ENCODE peak calls at places on chromosomes 13 and 19, in nine cellular contexts. R is heart right ventricle; O is hepatocyte; N is tibial nerve; J is kidney; P is transverse colon; Q is CD8-positive, alpha-beta T cell; T is spleen; H is IMR-90. K is an unnamed sample. For H3K4me1, the result is how much of the 10 kb centered on the place peaks cover.

GRCh38 chr13:31962661-31963345 is 68.8 kb upstream of the FRY start:
- DNase-seq in R (no peak), O (no peak), N (no peak), J (no peak), P (no peak), Q (no peak), T (no peak), H (peak), K (no peak)

GRCh38 chr19:54515156-54515555 is 12.5 kb downstream of the LAIR2 start:
- DNase-seq in R (no peak), O (no peak), N (no peak), J (no peak), P (no peak), Q (no peak), T (no peak), H (no peak), K (no peak)

GRCh38 chr13:42064259-42064658 is 15.8 kb downstream of the DGKH start:
- DNase-seq in R (no peak), O (no peak), N (no peak), J (no peak), P (no peak), Q (no peak), T (no peak), H (peak), K (no peak)

GRCh38 chr13:34913040-34913439 is 29.0 kb upstream of the NBEA start:
- DNase-seq in R (no peak), O (peak), N (no peak), J (no peak), P (no peak), Q (no peak), T (no peak), H (no peak), K (no peak)

GRCh38 chr13:51328488-51328887 is 11.0 kb upstream of the SERPINE3 start:
- DNase-seq in R (no peak), O (peak), N (no peak), J (no peak), P (no peak), Q (no peak), T (no peak), H (no peak), K (no peak)

GRCh38 chr19:36939153-36939552 is 23.0 kb downstream of the ZNF568 start:
- DNase-seq in R (no peak), O (no peak), N (no peak), J (no peak), P (no peak), Q (no peak), T (no peak), H (no peak), K (no peak)

GRCh38 chr19:50174100-50174793 is 11.2 kb upstream of the IZUMO2 start:
- DNase-seq in R (no peak), O (no peak), N (no peak), J (no peak), P (no peak), Q (no peak), T (no peak), H (no peak), K (no peak)

GRCh38 chr19:4984448-4984990 is 15.6 kb downstream of the KDM4B start:
- DNase-seq in R (no peak), O (no peak), N (no peak), J (no peak), P (no peak), Q (no peak), T (no peak), H (no peak), K (no peak)

GRCh38 chr19:57667220-57667619 is 1.5 kb upstream of the ZSCAN4 start:
- DNase-seq in R (no peak), O (no peak), N (no peak), J (no peak), P (no peak), Q (no peak), T (no peak), H (no peak), K (no peak)

GRCh38 chr13:97346097-97346496 is 87.9 kb upstream of the RAP2A start:
- DNase-seq in R (no peak), O (no peak), N (no peak), J (no peak), P (no peak), Q (no peak), T (no peak), H (no peak), K (no peak)
- H3K4me3 ChIP-seq in R (no peak), O (no peak), N (no peak), J (no peak), P (no peak), Q (no peak), T (no peak), H (no peak), K (no peak)

DNA sequence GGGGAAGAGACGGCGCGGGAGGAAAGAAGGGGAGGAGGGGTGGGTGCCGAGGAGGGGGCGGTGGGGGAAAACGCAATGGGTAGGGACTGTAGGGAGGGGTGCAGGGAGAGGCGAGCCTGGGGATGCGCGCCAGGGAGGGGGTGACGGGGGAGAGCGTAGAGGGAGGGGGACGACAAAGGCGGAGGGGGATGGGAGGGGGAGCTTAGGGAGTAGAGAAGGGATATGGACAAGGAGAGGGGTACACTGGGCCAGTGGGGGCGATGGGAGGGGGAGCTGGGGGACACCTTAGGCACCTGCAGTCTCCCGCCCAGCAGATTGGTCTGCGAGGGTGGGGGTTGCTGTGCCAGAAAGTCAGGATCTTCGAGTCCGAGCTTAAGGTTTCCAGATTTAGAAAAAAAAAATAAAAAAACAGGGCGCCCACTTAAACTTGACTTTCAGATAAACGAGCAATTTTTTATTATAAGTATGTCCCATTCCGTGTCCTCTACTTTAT is 15.7 kb downstream of the CCDC124 start:
- DNase-seq in R (no peak), O (no peak), N (no peak), J (no peak), P (no peak), Q (no peak), T (no peak), H (no peak), K (no peak)
- H3K27ac ChIP-seq in R (no peak), O (peak), N (peak), J (no peak), P (no peak), Q (peak), T (no peak), H (no peak), K (peak)

GRCh38 chr13:99063178-99063577 is 85.3 kb upstream of the DOCK9 start:
- DNase-seq in R (no peak), O (no peak), N (no peak), J (no peak), P (no peak), Q (no peak), T (no peak), H (no peak), K (no peak)
- H3K4me1 ChIP-seq in R (under half), O (under half), N (under half), J (under half), P (under half), Q (half or more), T (under half), H (under half), K (under half)

DNA sequence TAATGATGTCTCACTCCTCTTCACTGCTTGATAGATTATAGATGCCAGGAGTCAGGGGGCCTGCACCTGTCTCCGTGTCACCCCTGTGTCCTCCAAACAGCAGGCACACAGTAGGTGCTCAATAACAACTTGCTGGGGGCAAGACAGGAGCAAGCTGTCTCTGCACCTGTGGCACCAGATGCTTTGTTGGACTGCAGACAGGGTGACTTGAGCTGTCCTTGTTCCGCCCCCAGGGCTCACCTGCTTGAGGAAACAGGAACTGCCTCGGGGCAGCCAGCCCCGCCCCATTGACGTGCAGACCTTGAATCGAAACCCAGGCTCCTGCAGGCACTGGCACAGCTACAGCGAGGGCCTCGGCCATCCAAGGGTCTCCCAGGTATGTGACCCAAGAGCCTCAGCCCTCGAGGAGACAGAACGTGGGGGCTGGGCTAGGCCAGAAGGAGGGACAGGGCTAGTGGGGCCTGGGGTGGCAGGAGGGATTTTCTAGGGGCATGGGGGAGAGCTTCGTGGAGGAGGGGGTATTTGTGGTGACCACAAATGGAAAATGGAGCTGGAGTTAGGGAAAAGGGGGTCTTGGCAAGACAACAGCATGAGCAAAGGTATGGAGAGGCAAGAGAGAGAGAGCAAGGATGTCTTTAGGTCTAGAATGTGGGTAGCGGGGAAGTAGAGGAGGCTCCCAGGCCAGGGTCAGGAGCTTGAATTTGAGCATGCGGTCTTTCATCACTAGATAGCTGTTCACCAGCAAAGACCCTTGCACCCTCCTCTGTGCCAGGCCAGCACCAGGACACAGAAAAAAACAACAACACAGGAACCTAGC is at the start of gene HSH2D:
- DNase-seq in R (peak), O (peak), N (no peak), J (peak), P (peak), Q (peak), T (peak), H (no peak), K (peak)
- H3K4me3 ChIP-seq in R (no peak), O (no peak), N (no peak), J (no peak), P (peak), Q (peak), T (peak), H (no peak), K (peak)

DNA sequence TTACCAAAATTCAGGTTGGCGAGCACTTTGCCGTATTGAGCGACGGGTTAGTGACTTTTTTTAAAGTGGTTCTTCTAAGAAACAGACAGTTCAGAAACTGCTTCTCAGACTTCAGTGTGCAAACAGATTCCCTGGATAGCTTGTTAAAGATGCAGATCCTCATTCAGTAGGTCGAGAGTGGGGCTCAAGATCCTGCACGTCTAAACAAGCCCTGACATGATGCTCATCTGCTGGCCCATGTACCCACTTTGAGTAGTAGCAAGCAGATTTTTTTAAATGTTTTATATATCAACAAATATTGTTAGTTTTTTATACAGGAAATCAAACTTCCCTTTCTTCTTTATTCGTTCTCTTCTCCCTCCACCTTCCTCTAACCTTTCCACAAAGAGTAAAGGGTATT is 7.3 kb downstream of the METTL21C start:
- DNase-seq in R (no peak), O (no peak), N (no peak), J (no peak), P (no peak), Q (no peak), T (no peak), H (no peak), K (no peak)
- H3K27ac ChIP-seq in R (no peak), O (no peak), N (no peak), J (no peak), P (no peak), Q (no peak), T (no peak), H (no peak), K (no peak)

GRCh38 chr19:48398329-48399235 is 5.1 kb downstream of the GRIN2D start:
- DNase-seq in R (peak), O (peak), N (peak), J (peak), P (peak), Q (peak), T (peak), H (peak), K (peak)

GRCh38 chr19:48396871-48397176 is 3.4 kb downstream of the GRIN2D start:
- DNase-seq in R (no peak), O (no peak), N (no peak), J (no peak), P (no peak), Q (no peak), T (no peak), H (no peak), K (no peak)

GRCh38 chr19:48396010-48396870 is 2.8 kb downstream of the GRIN2D start:
- DNase-seq in R (no peak), O (no peak), N (no peak), J (no peak), P (no peak), Q (no peak), T (no peak), H (no peak), K (no peak)

GRCh38 chr19:48397263-48397635 is 3.8 kb downstream of the GRIN2D start:
- DNase-seq in R (no peak), O (no peak), N (no peak), J (no peak), P (no peak), Q (no peak), T (no peak), H (no peak), K (no peak)

GRCh38 chr19:48397636-48398328 is 4.3 kb downstream of the GRIN2D start:
- DNase-seq in R (no peak), O (no peak), N (no peak), J (no peak), P (no peak), Q (no peak), T (no peak), H (no peak), K (no peak)
- H3K4me1 ChIP-seq in R (under half), O (under half), N (half or more), J (under half), P (under half), Q (under half), T (under half), H (under half), K (under half)